ENCODE peak calls at places on chromosomes 5 and 9, in eight cellular contexts. X, D, C, K, H, L, Y and R are unnamed samples.

GRCh38 chr5:33260098-33260497 is 180.7 kb upstream of the TARS1 start:
- DNase-seq in X (no peak), D (no peak), C (peak), K (no peak), H (no peak), L (no peak), Y (no peak), R (no peak)

GRCh38 chr9:91421022-91421765 is 2.4 kb downstream of the NFIL3 start:
- DNase-seq in X (no peak), D (no peak), C (peak), K (no peak), H (no peak), L (peak), Y (no peak), R (no peak)

GRCh38 chr9:8924529-8924928 is 1125.0 kb upstream of the DMAC1 start:
- DNase-seq in X (no peak), D (no peak), C (no peak), K (no peak), H (no peak), L (no peak), Y (no peak), R (no peak)

GRCh38 chr5:89187883-89188465 is 305.0 kb upstream of the MEF2C start:
- DNase-seq in X (no peak), D (no peak), C (no peak), K (no peak), H (no peak), L (no peak), Y (no peak), R (no peak)

GRCh38 chr5:157955541-157956172 is 96.7 kb upstream of the CLINT1 start:
- DNase-seq in X (no peak), D (no peak), C (no peak), K (peak), H (no peak), L (no peak), Y (no peak), R (no peak)

GRCh38 chr5:94094793-94095441 is 353.5 kb upstream of the POU5F2 start:
- DNase-seq in X (no peak), D (no peak), C (no peak), K (no peak), H (no peak), L (no peak), Y (no peak), R (no peak)

GRCh38 chr9:135158572-135158937 is 71.1 kb downstream of the OLFM1 start:
- DNase-seq in X (no peak), D (no peak), C (no peak), K (no peak), H (no peak), L (no peak), Y (no peak), R (no peak)

GRCh38 chr9:96423322-96423984 is 5.3 kb upstream of the ZNF367 start:
- DNase-seq in X (no peak), D (no peak), C (no peak), K (no peak), H (no peak), L (no peak), Y (no peak), R (no peak)

GRCh38 chr5:116487045-116487444 is 87.6 kb downstream of the SEMA6A start:
- DNase-seq in X (no peak), D (no peak), C (no peak), K (no peak), H (no peak), L (no peak), Y (no peak), R (no peak)

GRCh38 chr9:130347931-130348330 is 82.4 kb downstream of the HMCN2 start:
- DNase-seq in X (no peak), D (no peak), C (no peak), K (no peak), H (no peak), L (no peak), Y (no peak), R (no peak)

GRCh38 chr9:100213730-100214477 is 114.9 kb downstream of the INVS start:
- DNase-seq in X (no peak), D (no peak), C (peak), K (peak), H (no peak), L (peak), Y (no peak), R (peak)

GRCh38 chr5:78509145-78509865 is 139.3 kb downstream of the LHFPL2 start:
- DNase-seq in X (no peak), D (no peak), C (no peak), K (no peak), H (no peak), L (no peak), Y (no peak), R (no peak)

GRCh38 chr5:157729858-157730257 is 1.4 kb upstream of the THG1L start:
- DNase-seq in X (no peak), D (no peak), C (no peak), K (no peak), H (no peak), L (no peak), Y (no peak), R (no peak)

GRCh38 chr5:160419458-160420330 is 813 bp upstream of the SLU7 start:
- DNase-seq in X (no peak), D (no peak), C (no peak), K (no peak), H (no peak), L (no peak), Y (no peak), R (no peak)

GRCh38 chr9:75239176-75239575 is 150.9 kb downstream of the OSTF1 start:
- DNase-seq in X (peak), D (no peak), C (peak), K (peak), H (peak), L (no peak), Y (no peak), R (peak)

GRCh38 chr9:97570899-97571298 is 62.3 kb downstream of the TSTD2 start:
- DNase-seq in X (no peak), D (no peak), C (peak), K (no peak), H (no peak), L (no peak), Y (no peak), R (no peak)

GRCh38 chr9:14887149-14887548 is 23.1 kb downstream of the FREM1 start:
- DNase-seq in X (no peak), D (no peak), C (no peak), K (no peak), H (no peak), L (no peak), Y (no peak), R (no peak)

GRCh38 chr5:39759696-39760095 is 334.9 kb upstream of the DAB2 start:
- DNase-seq in X (no peak), D (no peak), C (peak), K (peak), H (no peak), L (no peak), Y (no peak), R (no peak)

GRCh38 chr9:129221233-129221632 is 43.2 kb upstream of the IER5L start:
- DNase-seq in X (no peak), D (no peak), C (no peak), K (no peak), H (no peak), L (no peak), Y (no peak), R (no peak)

GRCh38 chr5:38613992-38614836 is 57.8 kb upstream of the LIFR start:
- DNase-seq in X (peak), D (no peak), C (no peak), K (peak), H (no peak), L (no peak), Y (no peak), R (no peak)

GRCh38 chr5:14032944-14033343 is 88.5 kb upstream of the DNAH5 start:
- DNase-seq in X (no peak), D (no peak), C (peak), K (no peak), H (no peak), L (peak), Y (no peak), R (peak)

GRCh38 chr9:74078647-74079046 is 418.5 kb upstream of the RORB start:
- DNase-seq in X (no peak), D (no peak), C (no peak), K (peak), H (no peak), L (no peak), Y (no peak), R (no peak)

GRCh38 chr5:127290019-127290945 is at the start of gene MEGF10:
- DNase-seq in X (no peak), D (peak), C (peak), K (peak), H (peak), L (peak), Y (no peak), R (no peak)

GRCh38 chr9:36486454-36486932 is 86.2 kb upstream of the MELK start:
- DNase-seq in X (no peak), D (no peak), C (peak), K (peak), H (no peak), L (no peak), Y (no peak), R (no peak)

GRCh38 chr5:113195726-113196125 is 219.1 kb downstream of the DCP2 start:
- DNase-seq in X (no peak), D (no peak), C (no peak), K (no peak), H (no peak), L (no peak), Y (no peak), R (no peak)

GRCh38 chr5:133698646-133699526 is 86.5 kb upstream of the FSTL4 start:
- DNase-seq in X (no peak), D (peak), C (no peak), K (no peak), H (no peak), L (no peak), Y (no peak), R (no peak)

GRCh38 chr5:169626779-169627178 is 10.3 kb upstream of the DOCK2 start:
- DNase-seq in X (no peak), D (no peak), C (peak), K (peak), H (peak), L (peak), Y (no peak), R (peak)

GRCh38 chr9:134442486-134443168 is 116.4 kb downstream of the RXRA start:
- DNase-seq in X (no peak), D (no peak), C (peak), K (no peak), H (no peak), L (peak), Y (no peak), R (peak)

GRCh38 chr5:100898504-100899346 is 4.4 kb downstream of the ST8SIA4 start:
- DNase-seq in X (no peak), D (no peak), C (no peak), K (no peak), H (no peak), L (no peak), Y (no peak), R (no peak)

GRCh38 chr5:143322931-143323330 is 80.6 kb downstream of the NR3C1 start:
- DNase-seq in X (no peak), D (no peak), C (no peak), K (no peak), H (no peak), L (no peak), Y (no peak), R (peak)

GRCh38 chr5:141518616-141519015 is 29.7 kb downstream of the PCDHGC5 start:
- DNase-seq in X (no peak), D (no peak), C (no peak), K (no peak), H (no peak), L (no peak), Y (no peak), R (no peak)

GRCh38 chr9:306907-307306 is 92.2 kb downstream of the DOCK8 start:
- DNase-seq in X (no peak), D (no peak), C (no peak), K (no peak), H (no peak), L (no peak), Y (no peak), R (no peak)

GRCh38 chr5:170745481-170746061 is 38.0 kb upstream of the GABRP start:
- DNase-seq in X (no peak), D (no peak), C (peak), K (peak), H (no peak), L (peak), Y (no peak), R (peak)

GRCh38 chr9:374726-375125 is 160.1 kb downstream of the DOCK8 start:
- DNase-seq in X (no peak), D (no peak), C (no peak), K (no peak), H (no peak), L (no peak), Y (no peak), R (no peak)

GRCh38 chr5:65880673-65881072 is 45.7 kb upstream of the ERBIN start:
- DNase-seq in X (no peak), D (no peak), C (no peak), K (no peak), H (no peak), L (no peak), Y (no peak), R (no peak)

GRCh38 chr9:35852267-35852815 is 17.9 kb downstream of the OR13J1 start:
- DNase-seq in X (no peak), D (no peak), C (no peak), K (no peak), H (no peak), L (no peak), Y (no peak), R (no peak)

GRCh38 chr9:97406620-97407177 is 5.2 kb upstream of the TDRD7 start:
- DNase-seq in X (no peak), D (no peak), C (no peak), K (no peak), H (no peak), L (no peak), Y (no peak), R (no peak)

GRCh38 chr5:1047332-1047965 is 38.8 kb downstream of the NKD2 start:
- DNase-seq in X (no peak), D (no peak), C (no peak), K (no peak), H (no peak), L (no peak), Y (no peak), R (no peak)

GRCh38 chr9:15381491-15381890 is 41.2 kb upstream of the SNAPC3 start:
- DNase-seq in X (no peak), D (no peak), C (no peak), K (no peak), H (no peak), L (no peak), Y (no peak), R (no peak)

GRCh38 chr9:31183866-31184265 is 1200.6 kb upstream of the ACO1 start:
- DNase-seq in X (no peak), D (no peak), C (no peak), K (no peak), H (no peak), L (no peak), Y (no peak), R (no peak)